ENCODE peak calls at places on chromosomes 3 and 15, in nine cellular contexts. P is activated T-helper 17 cell treated with anti-CD3 and anti-CD28 coated beads, Interleukin-2, amount 50 U/mL, for 72 hours; R is Right ventricle myocardium superior; Z is CD4-positive, CD25-positive, alpha-beta regulatory T cell; O is sciatic nerve; M is stimulated activated naive B cell treated with anti-CD40 and anti-IgM and Interleukin-4, amounts not matched to agents 10 μg/mL and 1 μg/mL and 100 μg/mL, for 72 hours; E is right cardiac atrium; T is activated CD8-positive, alpha-beta memory T cell treated with anti-CD3 and anti-CD28 coated beads, Interleukin-2, amount 10 ng/mL, durations not matched to agents 7 days and 5 days; I is K562. A is an unnamed sample.

GRCh38 chr3:9928158-9928557 is 5.5 kb upstream of the CRELD1 start:
- ATAC-seq in P (no peak), R (no peak), Z (no peak), O (no peak), M (no peak), E (no peak), T (no peak), I (no peak), A (no peak)

GRCh38 chr15:90421527-90421926 is 33.5 kb downstream of the IQGAP1 start:
- ATAC-seq in P (no peak), R (no peak), Z (no peak), O (peak), M (no peak), E (no peak), T (no peak), I (no peak), A (no peak)

GRCh38 chr3:116078561-116078960 is 366.7 kb downstream of the LSAMP start:
- ATAC-seq in P (no peak), R (no peak), Z (no peak), O (no peak), M (no peak), E (no peak), T (no peak), I (no peak), A (no peak)

GRCh38 chr3:189490749-189491148 is 140.4 kb upstream of the TP63 start:
- ATAC-seq in P (no peak), R (no peak), Z (no peak), O (no peak), M (no peak), E (no peak), T (no peak), I (no peak), A (no peak)

GRCh38 chr3:58071480-58071971 is 63.3 kb downstream of the FLNB start:
- ATAC-seq in P (no peak), R (no peak), Z (no peak), O (peak), M (no peak), E (no peak), T (no peak), I (no peak), A (no peak)

GRCh38 chr3:118801899-118802298 is 232.7 kb downstream of the IGSF11 start:
- ATAC-seq in P (no peak), R (peak), Z (no peak), O (no peak), M (no peak), E (peak), T (no peak), I (no peak), A (peak)

GRCh38 chr3:33377489-33377888 is 62.7 kb downstream of the UBP1 start:
- ATAC-seq in P (no peak), R (no peak), Z (no peak), O (no peak), M (peak), E (no peak), T (no peak), I (peak), A (no peak)

GRCh38 chr3:157142315-157142714 is 17.6 kb downstream of the CCNL1 start:
- ATAC-seq in P (no peak), R (no peak), Z (no peak), O (no peak), M (no peak), E (no peak), T (no peak), I (no peak), A (no peak)

GRCh38 chr15:89341316-89342005 is 6.8 kb upstream of the POLG start:
- ATAC-seq in P (no peak), R (no peak), Z (no peak), O (no peak), M (no peak), E (no peak), T (no peak), I (no peak), A (no peak)

GRCh38 chr3:187833799-187834578 is 88.7 kb upstream of the BCL6 start:
- ATAC-seq in P (peak), R (no peak), Z (no peak), O (no peak), M (peak), E (no peak), T (no peak), I (no peak), A (no peak)

GRCh38 chr3:195756935-195757302 is 36.1 kb downstream of the MUC20 start:
- ATAC-seq in P (no peak), R (no peak), Z (no peak), O (no peak), M (no peak), E (no peak), T (no peak), I (no peak), A (no peak)

GRCh38 chr3:107411779-107412178 is 34.5 kb downstream of the CCDC54 start:
- ATAC-seq in P (no peak), R (no peak), Z (no peak), O (no peak), M (no peak), E (no peak), T (no peak), I (no peak), A (no peak)

GRCh38 chr3:5274116-5274515 is 86.6 kb downstream of the EDEM1 start:
- ATAC-seq in P (no peak), R (no peak), Z (no peak), O (no peak), M (no peak), E (no peak), T (no peak), I (no peak), A (no peak)

GRCh38 chr15:69750253-69750652 is 297.6 kb downstream of the RPLP1 start:
- ATAC-seq in P (peak), R (no peak), Z (no peak), O (no peak), M (no peak), E (no peak), T (no peak), I (no peak), A (no peak)

GRCh38 chr3:123723527-123724168 is 138.8 kb upstream of the HACD2 start:
- ATAC-seq in P (peak), R (peak), Z (peak), O (peak), M (peak), E (peak), T (peak), I (peak), A (peak)

GRCh38 chr3:128995737-128996136 is 1.9 kb upstream of the CFAP92 start:
- ATAC-seq in P (no peak), R (no peak), Z (no peak), O (no peak), M (no peak), E (no peak), T (no peak), I (no peak), A (no peak)